ENCODE peak calls at places on chromosomes 3 and 15, in five cellular contexts. One of them, this sample, is unnamed.

GRCh38 chr15:59140422-59141226 is 35.7 kb downstream of the CCNB2 start:
- DNase-seq in GM23248: no peak
- DNase-seq in ovary: no peak
- DNase-seq in dorsolateral prefrontal cortex: no peak
- DNase-seq in A549: no peak
- DNase-seq in this sample: no peak

GRCh38 chr3:47250309-47251060 is 32.1 kb downstream of the KIF9 start:
- DNase-seq in GM23248: peak; percentile 42
- DNase-seq in ovary: no peak
- DNase-seq in dorsolateral prefrontal cortex: no peak
- DNase-seq in A549: peak; percentile 28
- DNase-seq in this sample: no peak

GRCh38 chr15:100201376-100202280 is 140.1 kb downstream of the ADAMTS17 start:
- DNase-seq in GM23248: no peak
- DNase-seq in ovary: no peak
- DNase-seq in dorsolateral prefrontal cortex: no peak
- DNase-seq in A549: no peak
- DNase-seq in this sample: no peak

GRCh38 chr3:125200731-125201139 is 11.8 kb downstream of the SLC12A8 start:
- DNase-seq in GM23248: no peak
- DNase-seq in ovary: no peak
- DNase-seq in dorsolateral prefrontal cortex: no peak
- DNase-seq in A549: no peak
- DNase-seq in this sample: no peak

GRCh38 chr3:59981377-59981776 is 931.6 kb upstream of the CFAP20DC start:
- DNase-seq in GM23248: no peak
- DNase-seq in ovary: no peak
- DNase-seq in dorsolateral prefrontal cortex: no peak
- DNase-seq in A549: no peak
- DNase-seq in this sample: no peak

GRCh38 chr3:39383913-39384664 is 919 bp downstream of the SLC25A38 start:
- DNase-seq in GM23248: peak; percentile 98
- DNase-seq in ovary: peak; percentile 96
- DNase-seq in dorsolateral prefrontal cortex: peak; percentile 96
- DNase-seq in A549: peak; percentile 98
- DNase-seq in this sample: no peak

GRCh38 chr3:149247929-149248691 is 26.5 kb upstream of the CP start:
- DNase-seq in GM23248: peak; percentile 11
- DNase-seq in ovary: no peak
- DNase-seq in dorsolateral prefrontal cortex: no peak
- DNase-seq in A549: no peak
- DNase-seq in this sample: no peak

GRCh38 chr3:13193320-13194284 is 120.4 kb upstream of the IQSEC1 start:
- DNase-seq in GM23248: no peak
- DNase-seq in ovary: no peak
- DNase-seq in dorsolateral prefrontal cortex: no peak
- DNase-seq in A549: no peak
- DNase-seq in this sample: no peak

GRCh38 chr3:128410669-128411573 is 55.8 kb downstream of the DNAJB8 start:
- DNase-seq in GM23248: no peak
- DNase-seq in ovary: no peak
- DNase-seq in dorsolateral prefrontal cortex: no peak
- DNase-seq in A549: no peak
- DNase-seq in this sample: no peak

GRCh38 chr3:159814161-159814560 is 174.5 kb upstream of the IL12A start:
- DNase-seq in GM23248: peak; percentile 54
- DNase-seq in ovary: no peak
- DNase-seq in dorsolateral prefrontal cortex: no peak
- DNase-seq in A549: no peak
- DNase-seq in this sample: no peak

GRCh38 chr15:73870700-73871408 is 2.5 kb upstream of the TBC1D21 start:
- DNase-seq in GM23248: peak; percentile 48
- DNase-seq in ovary: peak; percentile 62
- DNase-seq in dorsolateral prefrontal cortex: no peak
- DNase-seq in A549: no peak
- DNase-seq in this sample: no peak

GRCh38 chr3:156293566-156293965 is 173.2 kb downstream of the KCNAB1 start:
- DNase-seq in GM23248: no peak
- DNase-seq in ovary: no peak
- DNase-seq in dorsolateral prefrontal cortex: no peak
- DNase-seq in A549: no peak
- DNase-seq in this sample: no peak

GRCh38 chr3:31673950-31674349 is 141.2 kb downstream of the STT3B start:
- DNase-seq in GM23248: no peak
- DNase-seq in ovary: no peak
- DNase-seq in dorsolateral prefrontal cortex: no peak
- DNase-seq in A549: no peak
- DNase-seq in this sample: no peak

GRCh38 chr3:187922704-187923393 is 177.6 kb upstream of the BCL6 start:
- DNase-seq in GM23248: peak; percentile 47
- DNase-seq in ovary: no peak
- DNase-seq in dorsolateral prefrontal cortex: no peak
- DNase-seq in A549: no peak
- DNase-seq in this sample: no peak

GRCh38 chr3:23094890-23095462 is 108.2 kb upstream of the UBE2E2 start:
- DNase-seq in GM23248: peak; percentile 68
- DNase-seq in ovary: no peak
- DNase-seq in dorsolateral prefrontal cortex: no peak
- DNase-seq in A549: peak; percentile 68
- DNase-seq in this sample: no peak

GRCh38 chr15:39127925-39128617 is 452.8 kb upstream of the THBS1 start:
- DNase-seq in GM23248: peak; percentile 97
- DNase-seq in ovary: no peak
- DNase-seq in dorsolateral prefrontal cortex: no peak
- DNase-seq in A549: peak; percentile 80
- DNase-seq in this sample: no peak

GRCh38 chr3:129651316-129652202 is 45.1 kb upstream of the PLXND1 start:
- DNase-seq in GM23248: peak; percentile 69
- DNase-seq in ovary: peak; percentile 50
- DNase-seq in dorsolateral prefrontal cortex: peak; percentile 62
- DNase-seq in A549: peak; percentile 53
- DNase-seq in this sample: no peak

GRCh38 chr3:184727357-184728060 is 15.6 kb upstream of the MAGEF1 start:
- DNase-seq in GM23248: peak; percentile 74
- DNase-seq in ovary: peak; percentile 60
- DNase-seq in dorsolateral prefrontal cortex: peak; percentile 53
- DNase-seq in A549: peak; percentile 40
- DNase-seq in this sample: no peak

GRCh38 chr3:177195941-177196472 is 1.3 kb downstream of the TBL1XR1 start:
- DNase-seq in GM23248: peak; percentile 45
- DNase-seq in ovary: no peak
- DNase-seq in dorsolateral prefrontal cortex: peak; percentile 13
- DNase-seq in A549: no peak
- DNase-seq in this sample: no peak

GRCh38 chr3:155070932-155071387 is 9.2 kb upstream of the MME start:
- DNase-seq in GM23248: peak; percentile 94
- DNase-seq in ovary: no peak
- DNase-seq in dorsolateral prefrontal cortex: no peak
- DNase-seq in A549: no peak
- DNase-seq in this sample: no peak

GRCh38 chr3:157819415-157819814 is 286.8 kb downstream of the SHOX2 start:
- DNase-seq in GM23248: peak; percentile 8
- DNase-seq in ovary: no peak
- DNase-seq in dorsolateral prefrontal cortex: no peak
- DNase-seq in A549: no peak
- DNase-seq in this sample: no peak

GRCh38 chr3:113167929-113168771 is 43.2 kb upstream of the BOC start:
- DNase-seq in GM23248: no peak
- DNase-seq in ovary: no peak
- DNase-seq in dorsolateral prefrontal cortex: no peak
- DNase-seq in A549: no peak
- DNase-seq in this sample: peak; percentile 16

GRCh38 chr3:8607285-8608040 is 37.1 kb downstream of the SSUH2 start:
- DNase-seq in GM23248: peak; percentile 82
- DNase-seq in ovary: peak; percentile 59
- DNase-seq in dorsolateral prefrontal cortex: no peak
- DNase-seq in A549: peak; percentile 25
- DNase-seq in this sample: no peak

GRCh38 chr15:69060744-69061143 is 46.2 kb downstream of the NOX5 start:
- DNase-seq in GM23248: no peak
- DNase-seq in ovary: no peak
- DNase-seq in dorsolateral prefrontal cortex: no peak
- DNase-seq in A549: no peak
- DNase-seq in this sample: no peak

GRCh38 chr3:155512867-155513261 is 219.4 kb upstream of the STRIT1 start:
- DNase-seq in GM23248: peak; percentile 18
- DNase-seq in ovary: no peak
- DNase-seq in dorsolateral prefrontal cortex: no peak
- DNase-seq in A549: no peak
- DNase-seq in this sample: no peak

GRCh38 chr15:33975023-33975565 is 6.8 kb downstream of the CHRM5 start:
- DNase-seq in GM23248: peak; percentile 22
- DNase-seq in ovary: no peak
- DNase-seq in dorsolateral prefrontal cortex: no peak
- DNase-seq in A549: no peak
- DNase-seq in this sample: no peak

GRCh38 chr3:107264888-107265287 is 112.4 kb upstream of the CCDC54 start:
- DNase-seq in GM23248: no peak
- DNase-seq in ovary: no peak
- DNase-seq in dorsolateral prefrontal cortex: no peak
- DNase-seq in A549: no peak
- DNase-seq in this sample: no peak

GRCh38 chr3:69084326-69084667 is 440 bp upstream of the ARL6IP5 start:
- DNase-seq in GM23248: peak; percentile 92
- DNase-seq in ovary: no peak
- DNase-seq in dorsolateral prefrontal cortex: no peak
- DNase-seq in A549: peak; percentile 10
- DNase-seq in this sample: no peak

GRCh38 chr3:101530213-101531047 is 17.4 kb upstream of the SENP7 start:
- DNase-seq in GM23248: no peak
- DNase-seq in ovary: no peak
- DNase-seq in dorsolateral prefrontal cortex: no peak
- DNase-seq in A549: no peak
- DNase-seq in this sample: no peak

GRCh38 chr3:15750143-15750542 is 47.6 kb downstream of the ANKRD28 start:
- DNase-seq in GM23248: no peak
- DNase-seq in ovary: no peak
- DNase-seq in dorsolateral prefrontal cortex: no peak
- DNase-seq in A549: no peak
- DNase-seq in this sample: no peak

GRCh38 chr15:70339551-70340517 is 242.1 kb upstream of the TLE3 start:
- DNase-seq in GM23248: peak; percentile 62
- DNase-seq in ovary: no peak
- DNase-seq in dorsolateral prefrontal cortex: no peak
- DNase-seq in A549: no peak
- DNase-seq in this sample: no peak

GRCh38 chr15:99729920-99730319 is 3.3 kb downstream of the LYSMD4 start:
- DNase-seq in GM23248: peak; percentile 69
- DNase-seq in ovary: peak; percentile 43
- DNase-seq in dorsolateral prefrontal cortex: no peak
- DNase-seq in A549: no peak
- DNase-seq in this sample: no peak

GRCh38 chr3:189937302-189938255 is 183.1 kb downstream of the P3H2 start:
- DNase-seq in GM23248: peak; percentile 99
- DNase-seq in ovary: no peak
- DNase-seq in dorsolateral prefrontal cortex: no peak
- DNase-seq in A549: peak; percentile 38
- DNase-seq in this sample: no peak

GRCh38 chr3:5294360-5294759 is 106.9 kb downstream of the EDEM1 start:
- DNase-seq in GM23248: peak; percentile 81
- DNase-seq in ovary: no peak
- DNase-seq in dorsolateral prefrontal cortex: no peak
- DNase-seq in A549: no peak
- DNase-seq in this sample: no peak

GRCh38 chr3:126321490-126321889 is 35.7 kb downstream of the KLF15 start:
- DNase-seq in GM23248: no peak
- DNase-seq in ovary: no peak
- DNase-seq in dorsolateral prefrontal cortex: no peak
- DNase-seq in A549: no peak
- DNase-seq in this sample: no peak

GRCh38 chr3:125069968-125070745 is 14.4 kb upstream of the HEG1 start:
- DNase-seq in GM23248: no peak
- DNase-seq in ovary: no peak
- DNase-seq in dorsolateral prefrontal cortex: no peak
- DNase-seq in A549: no peak
- DNase-seq in this sample: no peak

GRCh38 chr3:81485444-81485865 is 276.0 kb downstream of the GBE1 start:
- DNase-seq in GM23248: peak; percentile 89
- DNase-seq in ovary: no peak
- DNase-seq in dorsolateral prefrontal cortex: no peak
- DNase-seq in A549: no peak
- DNase-seq in this sample: no peak
- H3K27ac ChIP-seq in GM23248: peak overlapping the region; percentile 75
- H3K27ac ChIP-seq in ovary: no peak overlapping the region
- H3K27ac ChIP-seq in dorsolateral prefrontal cortex: no peak overlapping the region
- H3K27ac ChIP-seq in A549: no peak overlapping the region
- H3K27ac ChIP-seq in this sample: no peak overlapping the region

DNA sequence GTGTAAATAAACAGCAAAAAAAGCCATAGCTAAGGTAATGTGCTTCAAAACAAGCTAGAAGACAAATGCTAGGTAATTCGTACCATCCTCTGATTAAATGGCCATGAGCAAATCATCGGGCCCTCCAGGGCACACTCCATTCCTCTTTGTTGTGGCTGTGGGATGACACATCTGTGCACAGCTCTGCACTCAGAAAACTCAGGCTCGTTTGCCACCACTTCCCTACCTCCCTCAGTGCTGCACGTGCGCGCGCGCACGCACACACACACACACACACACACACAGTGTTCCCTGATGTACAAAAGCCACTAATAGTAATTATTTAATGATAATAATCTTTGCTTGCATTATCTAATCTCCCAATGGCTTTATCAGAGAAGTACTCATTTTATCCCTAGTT is 336.6 kb downstream of the FEZF2 start:
- DNase-seq in GM23248: no peak
- DNase-seq in ovary: no peak
- DNase-seq in dorsolateral prefrontal cortex: no peak
- DNase-seq in A549: no peak
- DNase-seq in this sample: no peak
- H3K27ac ChIP-seq in GM23248: no peak overlapping the region
- H3K27ac ChIP-seq in ovary: no peak overlapping the region
- H3K27ac ChIP-seq in dorsolateral prefrontal cortex: no peak overlapping the region
- H3K27ac ChIP-seq in A549: no peak overlapping the region
- H3K27ac ChIP-seq in this sample: no peak overlapping the region

DNA sequence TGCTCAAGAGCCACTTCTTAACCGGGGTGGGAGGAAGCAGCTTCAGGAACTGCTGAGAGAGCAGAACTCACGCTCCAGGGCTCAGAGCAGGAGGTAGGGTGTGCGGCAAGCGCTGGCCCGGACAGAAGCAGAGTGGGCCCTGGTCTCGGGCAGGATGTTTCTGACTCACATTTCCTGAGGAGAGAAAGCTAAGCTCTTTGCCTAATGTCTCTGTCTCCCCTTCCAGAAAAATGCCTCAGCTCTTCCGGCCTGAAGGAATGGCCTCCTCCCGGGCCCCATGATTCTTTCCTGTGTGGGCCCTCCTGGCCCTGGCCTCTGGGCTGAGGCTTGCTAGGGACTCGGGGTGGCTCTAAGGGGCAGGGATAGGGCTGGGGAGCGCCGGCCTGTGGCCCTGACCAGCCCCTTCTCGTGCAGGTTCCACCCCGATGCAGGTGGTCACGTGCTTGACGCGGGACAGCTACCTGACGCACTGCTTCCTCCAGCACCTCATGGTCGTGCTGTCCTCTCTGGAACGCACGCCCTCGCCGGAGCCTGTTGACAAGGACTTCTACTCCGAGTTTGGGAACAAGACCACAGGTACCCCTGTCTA is 4.1 kb upstream of the STAB1 start:
- DNase-seq in GM23248: no peak
- DNase-seq in ovary: no peak
- DNase-seq in dorsolateral prefrontal cortex: no peak
- DNase-seq in A549: no peak
- DNase-seq in this sample: no peak
- H3K27ac ChIP-seq in GM23248: no peak overlapping the region
- H3K27ac ChIP-seq in ovary: no peak overlapping the region
- H3K27ac ChIP-seq in dorsolateral prefrontal cortex: peak overlapping the region; percentile 91
- H3K27ac ChIP-seq in A549: no peak overlapping the region
- H3K27ac ChIP-seq in this sample: peak overlapping the region; percentile 31

GRCh38 chr15:66951531-66951930 is 113.9 kb upstream of the SMAD3 start:
- DNase-seq in GM23248: no peak
- DNase-seq in ovary: no peak
- DNase-seq in dorsolateral prefrontal cortex: no peak
- DNase-seq in A549: no peak
- DNase-seq in this sample: no peak
- H3K27ac ChIP-seq in GM23248: no peak overlapping the region
- H3K27ac ChIP-seq in ovary: no peak overlapping the region
- H3K27ac ChIP-seq in dorsolateral prefrontal cortex: no peak overlapping the region
- H3K27ac ChIP-seq in A549: no peak overlapping the region
- H3K27ac ChIP-seq in this sample: no peak overlapping the region